ENCODE peak calls at places on chromosomes 16 and 17, in eight cellular contexts. E is iPS-NIHi11, O is ELF-1, X is ascending aorta, A is GM12864, P is non-pigmented ciliary epithelial cell, J is mammary epithelial cell, D is left colon. R is an unnamed sample.

GRCh38 chr16:87531418-87531817 is 38.6 kb upstream of the ZCCHC14 start:
- DNase-seq in A (no peak), O (no peak), P (no peak), D (no peak), E (no peak), J (no peak), X (no peak), R (peak)

GRCh38 chr17:40021471-40021961 is 6.3 kb downstream of the CSF3 start:
- DNase-seq in J (peak), P (no peak), D (no peak), O (no peak), X (no peak), A (no peak), E (no peak), R (peak)

GRCh38 chr16:54443839-54444238 is 157.3 kb upstream of the IRX3 start:
- DNase-seq in E (no peak), P (no peak), O (no peak), J (no peak), A (no peak), X (no peak), D (no peak), R (no peak)

GRCh38 chr17:39782481-39782880 is 44.7 kb downstream of the GRB7 start:
- DNase-seq in P (no peak), A (no peak), D (no peak), X (no peak), J (peak), E (no peak), O (no peak), R (peak)

GRCh38 chr16:10992797-10993196 is 48.4 kb downstream of the CLEC16A start:
- DNase-seq in D (no peak), A (no peak), P (peak), E (peak), O (peak), X (no peak), J (peak), R (peak)

GRCh38 chr16:82192665-82193064 is 22.6 kb upstream of the MPHOSPH6 start:
- DNase-seq in D (no peak), E (no peak), O (no peak), P (peak), J (peak), X (no peak), A (no peak), R (peak)

GRCh38 chr17:60297729-60298293 is 94.1 kb downstream of the USP32 start:
- DNase-seq in E (no peak), X (no peak), O (no peak), J (no peak), D (no peak), P (no peak), A (no peak), R (no peak)

GRCh38 chr17:55962931-55963378 is 190.3 kb upstream of the ANKFN1 start:
- DNase-seq in A (no peak), J (no peak), O (peak), E (peak), D (peak), X (no peak), P (no peak), R (no peak)

GRCh38 chr16:27483083-27483437 is 66.7 kb downstream of the GTF3C1 start:
- DNase-seq in O (no peak), A (no peak), D (no peak), P (no peak), X (no peak), E (no peak), J (no peak), R (no peak)

GRCh38 chr17:66889480-66890230 is 54.7 kb downstream of the CACNG5 start:
- DNase-seq in E (no peak), D (no peak), X (no peak), J (peak), A (no peak), O (no peak), P (no peak), R (no peak)

GRCh38 chr16:1494129-1494640 is 1.0 kb downstream of the TELO2 start:
- DNase-seq in J (peak), O (peak), X (peak), D (peak), P (no peak), A (no peak), E (peak), R (peak)

GRCh38 chr16:47392114-47392513 is 68.7 kb downstream of the ITFG1 start:
- DNase-seq in J (peak), A (peak), X (no peak), P (peak), O (no peak), E (no peak), D (no peak), R (peak)

GRCh38 chr17:64213995-64214507 is 49.0 kb downstream of the TEX2 start:
- DNase-seq in E (no peak), X (no peak), A (no peak), D (no peak), J (no peak), P (no peak), O (no peak), R (no peak)

GRCh38 chr16:3095869-3096268 is 3.2 kb downstream of the ZSCAN10 start:
- DNase-seq in D (peak), X (no peak), E (no peak), O (no peak), P (no peak), J (no peak), A (peak), R (peak)

R was measured in PC-3.